ENCODE peak calls at places on chromosomes 2 and 18, in eight cellular contexts. P is A549, S is SK-MEL-5, F is AG10803, E is right cardiac atrium, T is GM10248, K is HEK293T, X is NCI-H460. J is an unnamed sample.

GRCh38 chr18:11320981-11321380 is 171.6 kb upstream of the PIEZO2 start:
- DNase-seq in P (no peak), S (peak), F (peak), E (no peak), T (no peak), K (no peak), X (no peak), J (no peak)

GRCh38 chr2:25491003-25491696 is 149.4 kb upstream of the DNMT3A start:
- DNase-seq in P (peak), S (no peak), F (peak), E (no peak), T (no peak), K (no peak), X (no peak), J (no peak)

GRCh38 chr18:7273301-7273911 is 42.5 kb downstream of the LRRC30 start:
- DNase-seq in P (no peak), S (no peak), F (peak), E (peak), T (no peak), K (no peak), X (peak), J (peak)

GRCh38 chr2:120559401-120559800 is 176.3 kb upstream of the GLI2 start:
- DNase-seq in P (no peak), S (no peak), F (peak), E (no peak), T (no peak), K (no peak), X (no peak), J (peak)

GRCh38 chr2:74742486-74742885 is 88.4 kb downstream of the SEMA4F start:
- DNase-seq in P (no peak), S (no peak), F (no peak), E (no peak), T (no peak), K (no peak), X (no peak), J (no peak)

GRCh38 chr2:170897108-170897507 is 31.9 kb upstream of the GORASP2 start:
- DNase-seq in P (no peak), S (no peak), F (no peak), E (no peak), T (no peak), K (no peak), X (no peak), J (no peak)

GRCh38 chr2:240466579-240467148 is 31.2 kb downstream of the GPC1 start:
- DNase-seq in P (no peak), S (no peak), F (no peak), E (peak), T (no peak), K (no peak), X (no peak), J (no peak)

GRCh38 chr2:166180951-166181812 is 53.4 kb upstream of the SCN1A start:
- DNase-seq in P (peak), S (peak), F (peak), E (peak), T (peak), K (peak), X (peak), J (peak)

GRCh38 chr2:64913357-64913869 is 75.8 kb upstream of the SLC1A4 start:
- DNase-seq in P (peak), S (peak), F (no peak), E (no peak), T (no peak), K (peak), X (peak), J (no peak)

GRCh38 chr2:137938204-137938603 is 26.1 kb upstream of the HNMT start:
- DNase-seq in P (no peak), S (no peak), F (peak), E (no peak), T (no peak), K (no peak), X (no peak), J (no peak)

GRCh38 chr2:233033672-233034071 is 1.2 kb downstream of the NEU2 start:
- DNase-seq in P (no peak), S (no peak), F (peak), E (no peak), T (no peak), K (no peak), X (no peak), J (no peak)

GRCh38 chr18:54712315-54712714 is 116.0 kb upstream of the RAB27B start:
- DNase-seq in P (peak), S (no peak), F (no peak), E (no peak), T (no peak), K (no peak), X (no peak), J (peak)

GRCh38 chr18:45670281-45670962 is 53.6 kb upstream of the SLC14A1 start:
- DNase-seq in P (no peak), S (no peak), F (peak), E (peak), T (peak), K (no peak), X (no peak), J (no peak)